ENCODE peak calls at places on chromosome 7, in five cellular contexts. W is A549, P is IMR-90, O is H1, G is HepG2. B is an unnamed sample.

GRCh38 chr7:129258649-129259389 is 34.0 kb downstream of the AHCYL2 start:
- DNase-seq in W (no peak), P (no peak), O (no peak), G (no peak), B (no peak)

GRCh38 chr7:141151726-141152125 is 77.9 kb downstream of the TMEM178B start:
- DNase-seq in W (no peak), P (no peak), O (peak), G (no peak), B (no peak)

GRCh38 chr7:92306153-92306552 is 60.4 kb downstream of the ANKIB1 start:
- DNase-seq in W (no peak), P (peak), O (no peak), G (no peak), B (no peak)

GRCh38 chr7:66281678-66282593 is 76.8 kb downstream of the TPST1 start:
- DNase-seq in W (peak), P (peak), O (no peak), G (peak), B (peak)

GRCh38 chr7:132915652-132916051 is 166.2 kb downstream of the CHCHD3 start:
- DNase-seq in W (peak), P (no peak), O (no peak), G (peak), B (no peak)

GRCh38 chr7:155983176-155983815 is 171.0 kb upstream of the SHH start:
- DNase-seq in W (no peak), P (no peak), O (no peak), G (no peak), B (no peak)

GRCh38 chr7:16098585-16099179 is 322.7 kb downstream of the CRPPA start:
- DNase-seq in W (peak), P (peak), O (no peak), G (no peak), B (peak)

GRCh38 chr7:96933067-96933645 is 72.2 kb upstream of the DLX6 start:
- DNase-seq in W (no peak), P (no peak), O (no peak), G (no peak), B (no peak)

GRCh38 chr7:36131499-36131898 is 21.6 kb upstream of the EEPD1 start:
- DNase-seq in W (no peak), P (no peak), O (no peak), G (no peak), B (no peak)

GRCh38 chr7:133513608-133514007 is 260.7 kb downstream of the EXOC4 start:
- DNase-seq in W (peak), P (peak), O (no peak), G (no peak), B (no peak)

GRCh38 chr7:41581041-41581440 is 121.8 kb downstream of the INHBA start:
- DNase-seq in W (no peak), P (no peak), O (no peak), G (no peak), B (no peak)

GRCh38 chr7:84021292-84021898 is 173.2 kb downstream of the SEMA3A start:
- DNase-seq in W (no peak), P (peak), O (no peak), G (no peak), B (no peak)

GRCh38 chr7:143934526-143935340 is at the start of gene OR2F2:
- DNase-seq in W (no peak), P (peak), O (no peak), G (peak), B (no peak)

GRCh38 chr7:105011771-105012502 is 2.1 kb upstream of the KMT2E start:
- DNase-seq in W (peak), P (no peak), O (no peak), G (no peak), B (no peak)

GRCh38 chr7:158388928-158389327 is 198.7 kb downstream of the PTPRN2 start:
- DNase-seq in W (no peak), P (no peak), O (no peak), G (no peak), B (no peak)

GRCh38 chr7:27834179-27834921 is 94.4 kb downstream of the TAX1BP1 start:
- DNase-seq in W (no peak), P (no peak), O (no peak), G (no peak), B (no peak)

GRCh38 chr7:124566576-124566975 is 199.0 kb downstream of the GPR37 start:
- DNase-seq in W (peak), P (peak), O (no peak), G (no peak), B (no peak)

GRCh38 chr7:18541189-18541870 is 45.8 kb downstream of the HDAC9 start:
- DNase-seq in W (no peak), P (peak), O (no peak), G (no peak), B (no peak)

GRCh38 chr7:129338450-129338849 is 95.8 kb upstream of the STRIP2 start:
- DNase-seq in W (no peak), P (no peak), O (no peak), G (no peak), B (no peak)

GRCh38 chr7:155482511-155483183 is 24.7 kb downstream of the EN2 start:
- DNase-seq in W (no peak), P (no peak), O (no peak), G (no peak), B (no peak)

GRCh38 chr7:129610709-129611245 is 743 bp upstream of the NRF1 start:
- DNase-seq in W (no peak), P (no peak), O (no peak), G (no peak), B (peak)

GRCh38 chr7:155811895-155812761 is at the start of gene SHH:
- DNase-seq in W (peak), P (peak), O (no peak), G (no peak), B (no peak)

GRCh38 chr7:129553861-129554530 is 51.7 kb downstream of the SMKR1 start:
- DNase-seq in W (no peak), P (peak), O (no peak), G (no peak), B (no peak)

GRCh38 chr7:75018570-75019364 is 54.3 kb downstream of the CASTOR2 start:
- DNase-seq in W (no peak), P (no peak), O (no peak), G (no peak), B (no peak)

GRCh38 chr7:51430480-51431086 is 114.0 kb upstream of the COBL start:
- DNase-seq in W (peak), P (peak), O (peak), G (peak), B (peak)

GRCh38 chr7:36677769-36678435 is 46.4 kb downstream of the AOAH start:
- DNase-seq in W (no peak), P (no peak), O (no peak), G (no peak), B (no peak)

GRCh38 chr7:55527314-55527713 is 45.0 kb downstream of the VOPP1 start:
- DNase-seq in W (no peak), P (no peak), O (no peak), G (no peak), B (no peak)

GRCh38 chr7:78683566-78683965 is 769.9 kb downstream of the MAGI2 start:
- DNase-seq in W (no peak), P (no peak), O (no peak), G (no peak), B (no peak)

GRCh38 chr7:116167177-116167576 is 43.2 kb upstream of the TES start:
- DNase-seq in W (no peak), P (no peak), O (no peak), G (no peak), B (no peak)

GRCh38 chr7:68224041-68224534 is 1227.5 kb downstream of the TYW1 start:
- DNase-seq in W (no peak), P (no peak), O (no peak), G (no peak), B (no peak)

DNA sequence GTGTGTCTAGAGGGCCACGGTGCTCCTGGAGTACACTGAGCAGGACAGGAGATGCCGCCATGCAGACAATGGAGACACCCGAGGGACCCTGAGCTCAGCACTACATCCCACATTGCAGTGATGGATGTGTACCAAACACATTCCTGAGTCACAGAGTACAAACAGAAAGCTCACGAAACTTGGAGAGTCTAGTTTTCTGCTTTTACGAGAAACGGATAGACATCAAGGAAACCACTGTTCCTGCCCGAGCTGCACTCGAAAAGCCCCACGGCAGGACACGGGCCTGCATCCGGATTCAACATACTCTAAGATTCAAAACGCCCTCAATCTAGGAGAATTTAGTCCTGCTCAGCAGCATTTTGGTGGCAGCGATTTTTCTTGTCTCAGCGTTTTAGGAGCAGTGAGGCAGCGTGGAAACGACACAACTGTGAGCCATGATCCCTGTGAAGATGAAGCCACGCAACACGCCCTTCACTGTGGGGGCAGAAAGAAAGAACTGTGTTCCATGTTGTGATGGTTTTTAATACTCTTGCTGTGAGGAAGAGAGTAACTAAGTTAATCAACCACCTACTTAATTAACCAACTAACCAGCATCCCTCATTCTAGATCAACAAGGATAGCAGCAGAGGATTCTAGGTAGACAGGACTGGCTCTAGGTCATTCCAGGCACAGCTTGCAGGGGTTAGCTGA is 3.2 kb downstream of the TNS3 start:
- DNase-seq in W (peak), P (peak), O (no peak), G (peak), B (no peak)
- TF ChIP-seq MAFK in W (peak), P (peak), O (no peak), G (no peak), B (no peak)

DNA sequence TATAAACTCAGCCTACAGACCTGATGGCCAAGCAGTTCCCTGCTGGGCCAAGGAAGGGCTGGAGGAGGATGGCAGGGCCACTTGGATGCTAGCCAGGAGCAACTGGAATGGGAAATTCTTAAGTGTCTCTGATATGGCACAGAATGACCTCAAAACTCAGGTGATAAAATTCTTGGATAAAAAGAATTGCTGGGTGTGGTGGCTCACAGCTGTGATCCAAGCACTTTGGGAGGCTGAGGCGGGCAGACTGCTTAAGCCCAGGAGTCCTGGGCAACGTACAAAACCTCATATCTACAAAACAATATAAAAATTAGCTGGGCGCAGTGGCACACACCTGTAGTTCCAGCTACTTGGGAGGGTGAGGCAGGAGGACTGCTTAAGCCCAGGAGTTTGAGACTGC is 14.0 kb upstream of the PKD1L1 start:
- DNase-seq in W (no peak), P (no peak), O (no peak), G (no peak), B (no peak)
- TF ChIP-seq MAFK in W (no peak), P (no peak), O (no peak), G (no peak), B (no peak)

GRCh38 chr7:102122026-102122425 is 164.6 kb upstream of the SH2B2 start:
- DNase-seq in W (peak), P (peak), O (no peak), G (no peak), B (peak)
- TF ChIP-seq MAFK in W (peak), P (peak), O (peak), G (peak), B (peak)

GRCh38 chr7:151409555-151410404 is at the start of gene WDR86:
- DNase-seq in W (no peak), P (no peak), O (peak), G (no peak), B (no peak)
- TF ChIP-seq MAFK in W (no peak), P (no peak), O (no peak), G (no peak), B (no peak)

GRCh38 chr7:150734293-150734692 is 2.9 kb upstream of the GIMAP5 start:
- DNase-seq in W (no peak), P (no peak), O (no peak), G (no peak), B (no peak)

GRCh38 chr7:150728609-150729008 is 8.6 kb upstream of the GIMAP5 start:
- DNase-seq in W (no peak), P (no peak), O (no peak), G (no peak), B (no peak)

GRCh38 chr7:150733734-150734095 is 3.5 kb upstream of the GIMAP5 start:
- DNase-seq in W (no peak), P (no peak), O (no peak), G (no peak), B (no peak)

GRCh38 chr7:150732786-150733733 is 4.2 kb upstream of the GIMAP5 start:
- DNase-seq in W (no peak), P (no peak), O (no peak), G (no peak), B (no peak)

GRCh38 chr7:150731916-150732315 is 5.3 kb upstream of the GIMAP5 start:
- DNase-seq in W (no peak), P (no peak), O (no peak), G (no peak), B (no peak)
- TF ChIP-seq MAFK in W (no peak), P (no peak), O (no peak), G (no peak), B (no peak)